ENCODE peak calls at places on chromosome 6, in seven cellular contexts. K is uterus, J is body of pancreas, C is heart left ventricle, U is spleen, T is A549, A is breast epithelium. Y is an unnamed sample.

GRCh38 chr6:147621280-147621679 is 112.8 kb downstream of the SAMD5 start:
- DNase-seq in A (no peak), K (peak; percentile 91), C (no peak), U (no peak), T (no peak), J (no peak), Y (no peak)

GRCh38 chr6:146770965-146771735 is 172.4 kb downstream of the ADGB start:
- DNase-seq in J (peak; percentile 7), C (peak; percentile 48), K (peak; percentile 60), A (no peak), T (no peak), U (peak; percentile 88), Y (no peak)

GRCh38 chr6:66771626-66772025 is 1064.6 kb upstream of the EYS start:
- DNase-seq in C (no peak), K (no peak), J (no peak), A (no peak), U (no peak), T (no peak), Y (no peak)

GRCh38 chr6:12348530-12349511 is 58.7 kb downstream of the EDN1 start:
- DNase-seq in J (no peak), C (no peak), A (no peak), T (peak; percentile 78), K (no peak), U (no peak), Y (peak; percentile 72)

GRCh38 chr6:23637296-23637695 is 488.7 kb upstream of the NRSN1 start:
- DNase-seq in A (no peak), C (no peak), J (no peak), K (no peak), U (no peak), T (no peak), Y (no peak)

GRCh38 chr6:53326372-53327016 is 22.3 kb downstream of the ELOVL5 start:
- DNase-seq in C (no peak), T (peak; percentile 52), J (peak; percentile 48), K (peak; percentile 59), A (peak; percentile 80), U (no peak), Y (peak; percentile 75)

GRCh38 chr6:24960991-24961475 is 25.3 kb upstream of the RIPOR2 start:
- DNase-seq in J (peak; percentile 10), U (no peak), T (no peak), C (no peak), A (no peak), K (peak; percentile 94), Y (no peak)

GRCh38 chr6:134373282-134373922 is 55.5 kb upstream of the SGK1 start:
- DNase-seq in J (peak; percentile 28), T (peak; percentile 15), U (peak; percentile 78), A (no peak), C (no peak), K (peak; percentile 23), Y (no peak)

GRCh38 chr6:112842338-112842700 is 495.2 kb downstream of the RFPL4B start:
- DNase-seq in C (no peak), T (no peak), A (no peak), J (no peak), U (no peak), K (no peak), Y (no peak)

GRCh38 chr6:80210618-80211017 is 104.1 kb downstream of the BCKDHB start:
- DNase-seq in T (no peak), A (no peak), J (no peak), K (peak; percentile 70), C (no peak), U (no peak), Y (no peak)

GRCh38 chr6:157981132-157981394 is 600 bp upstream of the SYNJ2 start:
- DNase-seq in J (peak; percentile 28), T (no peak), C (no peak), U (no peak), K (peak; percentile 41), A (no peak), Y (no peak)

GRCh38 chr6:41346435-41346834 is 11.0 kb downstream of the NCR2 start:
- DNase-seq in K (no peak), U (no peak), A (no peak), T (no peak), C (no peak), J (no peak), Y (no peak)

GRCh38 chr6:90695316-90695715 is 108.4 kb upstream of the MAP3K7 start:
- DNase-seq in A (no peak), U (no peak), J (peak; percentile 6), C (no peak), T (no peak), K (no peak), Y (no peak)

DNA sequence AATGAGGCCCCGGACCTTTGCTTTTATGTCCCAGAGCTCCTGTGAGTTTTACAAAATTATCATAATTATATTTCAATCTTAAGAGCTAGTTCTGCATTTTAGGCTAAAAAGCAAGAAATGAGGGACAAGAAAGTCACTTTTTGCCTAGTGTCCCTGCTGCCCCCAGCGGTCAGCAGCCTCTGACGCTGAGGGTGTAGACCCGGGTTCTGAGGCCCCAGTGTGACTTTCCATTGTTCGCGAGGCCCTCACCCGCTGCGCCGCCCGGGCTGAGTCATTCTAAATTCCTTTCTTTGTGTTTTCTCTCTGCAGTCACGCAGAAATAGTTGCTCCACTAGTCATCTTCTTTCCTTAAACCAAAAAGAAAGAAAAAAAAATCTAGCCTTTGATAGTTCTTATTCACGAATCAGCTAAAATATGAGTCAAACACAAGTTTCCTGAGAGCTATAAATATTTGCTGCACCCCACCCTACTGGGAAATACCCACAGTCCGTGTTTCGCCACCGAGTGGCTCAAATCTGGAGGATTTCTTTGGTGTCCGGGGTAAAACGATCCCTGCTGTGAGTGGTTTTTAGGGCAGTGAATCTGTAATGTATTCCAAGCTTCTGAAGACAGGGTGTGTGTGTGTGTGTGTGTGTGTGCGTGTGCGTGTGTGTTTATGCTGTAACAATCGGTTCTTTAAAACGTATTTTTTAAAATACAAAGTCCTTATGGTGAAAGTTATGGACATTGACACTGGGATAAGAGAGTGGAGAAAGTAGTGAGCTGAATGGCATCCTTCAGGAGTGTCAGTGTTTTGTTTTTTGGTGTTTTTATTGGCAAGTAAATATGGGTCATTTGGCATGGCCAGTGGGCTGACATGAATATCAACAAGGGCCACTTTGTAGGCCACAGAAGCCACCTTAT is 59.7 kb upstream of the EEF1A1 start:
- DNase-seq in C (peak; percentile 83), T (peak; percentile 77), A (peak; percentile 83), U (peak; percentile 87), K (peak; percentile 89), J (peak; percentile 64), Y (peak; percentile 69)
- TF ChIP-seq POLR2A in C (peak; percentile 69), T (no peak), A (no peak), U (no peak), K (peak; percentile 21), J (peak; percentile 20), Y (peak; percentile 17)

DNA sequence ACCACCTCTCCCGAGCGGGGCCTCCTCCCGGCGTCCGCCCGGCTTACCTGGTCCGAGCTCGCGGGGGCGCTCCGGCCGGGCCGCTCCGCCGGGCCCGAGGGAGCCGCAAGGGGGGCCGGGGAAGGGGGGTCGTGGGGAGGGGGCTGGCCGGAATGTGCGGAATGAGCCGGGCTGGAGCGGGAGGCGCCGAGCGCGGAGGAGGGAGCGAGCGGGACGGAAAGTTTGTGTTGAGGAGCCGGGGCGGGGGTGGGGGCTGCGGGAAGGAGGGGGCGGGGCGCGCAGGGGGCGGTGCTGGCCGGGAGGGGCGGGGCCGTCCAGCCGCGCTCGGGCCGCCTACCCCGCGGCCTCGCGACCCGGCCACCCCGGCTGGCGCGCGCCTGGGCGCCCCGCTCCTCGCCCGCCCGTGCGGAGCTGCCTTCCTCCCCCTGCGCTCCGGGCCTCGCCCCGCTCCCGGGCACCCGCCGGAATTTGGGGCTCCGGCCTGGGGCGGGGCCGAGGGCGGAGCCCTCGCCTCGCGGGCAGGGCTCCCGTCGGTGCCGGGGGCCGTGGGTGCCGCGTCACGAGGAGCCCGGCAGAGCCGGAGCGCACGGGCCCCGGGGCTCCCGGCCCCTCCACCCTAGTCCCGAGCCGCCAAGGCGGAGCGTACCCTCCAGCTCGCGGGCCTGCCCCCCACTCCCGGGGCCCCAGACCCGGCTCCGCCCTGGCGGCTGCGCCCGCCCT is at the start of gene TEAD3:
- DNase-seq in K (peak; percentile 78), C (peak; percentile 80), J (peak; percentile 66), T (peak; percentile 63), U (peak; percentile 84), A (peak; percentile 72), Y (peak; percentile 86)
- TF ChIP-seq POLR2A in K (peak; percentile 87), C (peak; percentile 43), J (no peak), T (peak; percentile 20), U (no peak), A (no peak), Y (peak; percentile 5)

GRCh38 chr6:71284785-71285184 is 3.8 kb upstream of the OGFRL1 start:
- DNase-seq in T (no peak), J (no peak), K (no peak), U (no peak), A (no peak), C (no peak), Y (no peak)
- TF ChIP-seq POLR2A in T (no peak), J (no peak), K (no peak), U (no peak), A (no peak), C (no peak), Y (no peak)

GRCh38 chr6:160331753-160332152 is 16.4 kb upstream of the SLC22A3 start:
- DNase-seq in J (no peak), T (no peak), C (no peak), A (no peak), U (no peak), K (no peak), Y (no peak)
- TF ChIP-seq POLR2A in J (no peak), T (no peak), C (no peak), A (no peak), U (no peak), K (no peak), Y (no peak)

GRCh38 chr6:162727347-162728176 is at the start of the genes PACRG and PRKN:
- DNase-seq in U (peak; percentile 98), J (peak; percentile 100), T (peak; percentile 80), A (peak; percentile 98), C (peak; percentile 99), K (peak; percentile 99), Y (peak; percentile 77)
- TF ChIP-seq POLR2A in U (peak; percentile 31), J (peak; percentile 97), T (peak; percentile 90), A (peak; percentile 70), C (peak; percentile 99), K (peak; percentile 97), Y (peak; percentile 80)

GRCh38 chr6:31903957-31904356 is 2.1 kb upstream of the ZBTB12 start:
- DNase-seq in U (no peak), T (no peak), J (no peak), K (peak; percentile 65), A (no peak), C (no peak), Y (no peak)

GRCh38 chr6:31900917-31901414 is 920 bp downstream of the ZBTB12 start:
- DNase-seq in T (no peak), J (peak; percentile 45), C (no peak), U (peak; percentile 83), K (peak; percentile 39), A (no peak), Y (no peak)

GRCh38 chr6:31901415-31901952 is 402 bp downstream of the ZBTB12 start:
- DNase-seq in A (no peak), K (peak; percentile 76), T (peak; percentile 31), J (peak; percentile 70), C (peak; percentile 79), U (peak; percentile 91), Y (peak; percentile 55)

GRCh38 chr6:31899882-31900722 is 1.8 kb downstream of the ZBTB12 start:
- DNase-seq in T (no peak), K (no peak), J (no peak), A (no peak), U (peak; percentile 79), C (no peak), Y (no peak)

GRCh38 chr6:31901953-31902643 is at the start of gene ZBTB12:
- DNase-seq in K (peak; percentile 96), T (peak; percentile 77), C (peak; percentile 93), A (peak; percentile 93), J (peak; percentile 95), U (peak; percentile 96), Y (peak; percentile 86)
- TF ChIP-seq POLR2A in K (peak; percentile 81), T (peak; percentile 57), C (peak; percentile 55), A (no peak), J (peak; percentile 69), U (no peak), Y (peak; percentile 34)